ENCODE peak calls at places on chromosome 18, in six cellular contexts. C is H7; Z is SHP77; D is stimulated activated CD4-positive, alpha-beta T cell treated with anti-CD3 and anti-CD28 coated beads, TNF-alpha, amount 100 ng/mL, for 1 hour; M is LoVo; Q is NCI-H2107. O is an unnamed sample.

GRCh38 chr18:22705328-22705727 is 227.8 kb upstream of the RBBP8 start:
- DNase-seq in C (no peak), Z (no peak), D (no peak), M (no peak), Q (no peak), O (no peak)

GRCh38 chr18:13756671-13757070 is 30.2 kb downstream of the RNMT start:
- DNase-seq in C (no peak), Z (no peak), D (no peak), M (no peak), Q (no peak), O (no peak)

GRCh38 chr18:3044931-3045698 is 32.2 kb upstream of the LPIN2 start:
- DNase-seq in C (no peak), Z (no peak), D (no peak), M (peak; percentile 67), Q (no peak), O (no peak)

GRCh38 chr18:14914126-14914525 is 166.2 kb downstream of the ANKRD30B start:
- DNase-seq in C (no peak), Z (no peak), D (no peak), M (no peak), Q (no peak), O (no peak)

GRCh38 chr18:34549367-34549766 is 160.7 kb upstream of the DTNA start:
- DNase-seq in C (no peak), Z (no peak), D (no peak), M (no peak), Q (no peak), O (no peak)

GRCh38 chr18:7482342-7482741 is 84.8 kb upstream of the PTPRM start:
- DNase-seq in C (no peak), Z (no peak), D (no peak), M (no peak), Q (no peak), O (no peak)

GRCh38 chr18:74714796-74715195 is 117.1 kb downstream of the ZNF407 start:
- DNase-seq in C (peak; percentile 26), Z (no peak), D (no peak), M (no peak), Q (no peak), O (no peak)

GRCh38 chr18:66168834-66169233 is 418.0 kb downstream of the CDH7 start:
- DNase-seq in C (no peak), Z (no peak), D (no peak), M (no peak), Q (no peak), O (no peak)

GRCh38 chr18:48749768-48750167 is 201.0 kb downstream of the SMAD7 start:
- DNase-seq in C (no peak), Z (no peak), D (no peak), M (no peak), Q (no peak), O (no peak)

O was measured in stimulated activated CD8-positive, alpha-beta memory T cell treated with anti-CD3 and anti-CD28 coated beads, Interleukin-7, amount 100 ng/mL, for 1 hour.